ENCODE peak calls at places on chromosomes 2 and 18, in ten cellular contexts. C is Panc1, J is Peyer's patch, N is heart right ventricle, R is lower lobe of right lung, A is lung, E is hepatocyte, F is GM23338, O is body of pancreas, D is cardiac muscle cell. W is an unnamed sample.

GRCh38 chr2:224039080-224039769 is at the start of gene SERPINE2:
- DNase-seq in A (no peak), F (peak; percentile 75), N (peak; percentile 57), O (peak; percentile 30), E (peak; percentile 77), R (no peak), J (peak; percentile 70), C (no peak), D (peak; percentile 62), W (peak; percentile 54)

GRCh38 chr2:98013407-98014042 is 17.8 kb upstream of the TMEM131 start:
- DNase-seq in N (no peak), C (no peak), F (no peak), O (no peak), A (no peak), E (no peak), R (no peak), J (no peak), D (peak; percentile 89), W (no peak)

GRCh38 chr2:148167241-148167766 is 146.4 kb downstream of the MBD5 start:
- DNase-seq in C (no peak), E (no peak), J (no peak), R (no peak), O (no peak), F (no peak), N (no peak), D (no peak), A (no peak), W (no peak)

GRCh38 chr18:13541621-13542519 is 184.5 kb downstream of the FAM210A start:
- DNase-seq in D (no peak), C (no peak), N (no peak), A (no peak), O (no peak), F (no peak), E (peak; percentile 84), R (no peak), J (no peak), W (peak; percentile 56)

GRCh38 chr2:134737671-134738070 is 18.9 kb upstream of the TMEM163 start:
- DNase-seq in E (no peak), A (no peak), N (no peak), O (no peak), J (no peak), C (no peak), R (no peak), F (no peak), D (no peak), W (no peak)

GRCh38 chr2:198371902-198372611 is 567.7 kb downstream of the PLCL1 start:
- DNase-seq in O (no peak), A (no peak), J (no peak), F (no peak), R (no peak), E (no peak), D (peak; percentile 0), C (no peak), N (no peak), W (no peak)

GRCh38 chr2:30862054-30862651 is 54.9 kb upstream of the CAPN13 start:
- DNase-seq in R (peak; percentile 59), J (no peak), A (peak; percentile 48), N (no peak), D (peak; percentile 69), O (peak; percentile 83), E (peak; percentile 87), F (peak; percentile 79), C (peak; percentile 42), W (peak; percentile 76)

GRCh38 chr2:170660406-170660805 is 54.7 kb upstream of the SP5 start:
- DNase-seq in J (no peak), A (no peak), N (no peak), E (no peak), O (peak; percentile 30), C (no peak), R (no peak), D (peak; percentile 19), F (no peak), W (no peak)

GRCh38 chr18:13403786-13404549 is 185.4 kb downstream of the LDLRAD4 start:
- DNase-seq in O (no peak), N (no peak), J (no peak), F (no peak), A (no peak), R (no peak), E (no peak), C (no peak), D (no peak), W (no peak)

GRCh38 chr18:51235011-51235789 is 37.7 kb upstream of the MEX3C start:
- DNase-seq in F (no peak), N (no peak), D (peak; percentile 55), J (no peak), C (no peak), E (peak; percentile 16), A (no peak), O (no peak), R (no peak), W (no peak)

GRCh38 chr18:79753391-79753851 is 44.3 kb upstream of the KCNG2 start:
- DNase-seq in E (no peak), R (no peak), D (no peak), O (no peak), F (no peak), N (no peak), J (no peak), A (no peak), C (no peak), W (no peak)
- H3K36me3 ChIP-seq in E (no peaks in the 10 kb centered on the region), R (peaks cover 50% of the 10 kb centered on the region), D (peaks cover 7% of the 10 kb centered on the region), O (peaks cover 18% of the 10 kb centered on the region), F (no peaks in the 10 kb centered on the region), N (peaks cover 31% of the 10 kb centered on the region), J (no peaks in the 10 kb centered on the region), A (peaks cover 39% of the 10 kb centered on the region), C (peaks cover 3% of the 10 kb centered on the region), W (no peaks in the 10 kb centered on the region)

DNA sequence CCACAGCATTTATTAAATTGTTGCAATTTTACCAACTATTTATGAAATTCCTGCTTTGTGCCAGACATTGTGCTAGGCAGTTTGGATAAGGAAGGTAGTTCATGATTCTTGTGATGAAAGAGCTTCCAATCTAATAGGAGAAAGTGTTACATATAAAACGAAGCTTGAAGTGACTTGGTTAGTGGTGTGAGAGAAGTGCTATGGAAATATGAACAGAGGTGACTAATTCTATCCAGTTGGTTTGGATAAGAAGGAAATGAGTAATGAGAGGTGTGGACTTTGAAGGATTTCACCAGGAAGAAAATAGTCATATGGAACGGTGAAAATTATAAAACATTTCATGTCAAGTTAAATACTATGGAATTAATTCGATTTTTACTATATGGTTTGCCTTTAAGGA is 48.6 kb downstream of the EML6 start:
- DNase-seq in C (no peak), J (no peak), E (no peak), D (peak; percentile 65), A (no peak), F (no peak), R (no peak), O (no peak), N (no peak), W (no peak)
- H3K4me3 ChIP-seq in C (no peak overlapping the region), J (no peak overlapping the region), E (no peak overlapping the region), D (no peak overlapping the region), A (no peak overlapping the region), F (no peak overlapping the region), R (no peak overlapping the region), O (no peak overlapping the region), N (no peak overlapping the region), W (no peak overlapping the region)

DNA sequence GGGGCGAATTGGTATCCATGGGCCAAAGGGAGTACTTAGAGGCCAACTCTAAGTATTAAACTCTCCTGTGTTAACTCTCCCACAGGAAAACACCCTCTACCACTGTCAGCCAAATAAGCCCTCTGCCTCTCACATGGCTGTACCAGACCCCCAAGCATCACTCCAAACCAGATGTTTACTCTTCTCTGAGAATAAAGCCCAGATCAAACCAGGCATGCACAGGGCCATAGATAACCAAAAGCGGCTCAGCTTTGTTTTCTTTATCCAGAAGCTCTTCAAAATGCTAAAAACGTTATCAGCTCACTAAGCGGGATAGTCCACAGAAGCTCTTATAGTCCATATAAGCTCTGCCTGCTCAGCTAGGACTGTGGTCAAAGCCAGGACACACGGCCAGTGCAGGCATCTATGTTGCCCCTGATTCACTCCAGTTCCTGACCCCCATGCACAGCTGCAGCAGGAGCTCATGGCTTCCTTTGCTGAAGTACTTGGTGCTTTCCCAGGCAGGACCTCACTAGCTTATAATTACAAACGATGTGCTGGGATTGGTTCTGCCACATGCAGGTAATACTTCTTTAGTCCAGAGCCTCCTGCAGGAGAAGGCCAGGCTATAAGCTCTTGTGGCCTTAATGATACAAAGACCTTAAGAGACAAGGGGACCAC is 21.0 kb upstream of the SEMA4C start:
- DNase-seq in J (no peak), D (no peak), E (no peak), C (no peak), N (no peak), O (no peak), R (no peak), A (no peak), F (no peak), W (no peak)
- H3K36me3 ChIP-seq in J (no peaks in the 10 kb centered on the region), D (no peaks in the 10 kb centered on the region), E (no peaks in the 10 kb centered on the region), C (no peaks in the 10 kb centered on the region), N (no peaks in the 10 kb centered on the region), O (no peaks in the 10 kb centered on the region), R (no peaks in the 10 kb centered on the region), A (no peaks in the 10 kb centered on the region), F (no peaks in the 10 kb centered on the region), W (no peaks in the 10 kb centered on the region)

GRCh38 chr2:218607436-218608115 is at the start of gene PLCD4:
- DNase-seq in F (peak; percentile 38), A (no peak), O (no peak), D (peak; percentile 69), E (peak; percentile 24), N (no peak), R (no peak), J (no peak), C (no peak), W (no peak)
- H3K4me3 ChIP-seq in F (no peak within 1 kb of the TSS), A (no peak within 1 kb of the TSS), O (no peak within 1 kb of the TSS), D (no peak within 1 kb of the TSS), E (no peak within 1 kb of the TSS), N (peak within 1 kb of the TSS; percentile 33), R (peak within 1 kb of the TSS; percentile 22), J (peak within 1 kb of the TSS; percentile 33), C (peak within 1 kb of the TSS; percentile 31), W (no peak within 1 kb of the TSS)

GRCh38 chr2:200449149-200449548 is 60.7 kb downstream of the KCTD18 start:
- DNase-seq in E (no peak), R (no peak), C (no peak), J (no peak), F (no peak), D (no peak), N (no peak), A (no peak), O (no peak), W (no peak)
- H3K36me3 ChIP-seq in E (no peaks in the 10 kb centered on the region), R (peaks cover 9% of the 10 kb centered on the region), C (peaks cover 29% of the 10 kb centered on the region), J (no peaks in the 10 kb centered on the region), F (peaks cover 13% of the 10 kb centered on the region), D (no peaks in the 10 kb centered on the region), N (no peaks in the 10 kb centered on the region), A (peaks cover 2% of the 10 kb centered on the region), O (no peaks in the 10 kb centered on the region), W (no peaks in the 10 kb centered on the region)